ENCODE peak calls at places on chromosomes 13 and 19, in seven cellular contexts. One of them, this sample, is unnamed.

GRCh38 chr19:28531979-28532378 is 681.0 kb downstream of the UQCRFS1 start:
- DNase-seq in adrenal gland: no peak
- DNase-seq in CD4-positive, CD25-positive, alpha-beta regulatory T cell: no peak
- DNase-seq in SJSA1: no peak
- DNase-seq in stomach: no peak
- DNase-seq in OCI-LY7: no peak
- DNase-seq in mucosa of descending colon: no peak
- DNase-seq in this sample: no peak

GRCh38 chr13:27810461-27810860 is 18.2 kb downstream of the GSX1 start:
- DNase-seq in mucosa of descending colon: no peak
- DNase-seq in stomach: no peak
- DNase-seq in CD4-positive, CD25-positive, alpha-beta regulatory T cell: no peak
- DNase-seq in SJSA1: no peak
- DNase-seq in adrenal gland: no peak
- DNase-seq in OCI-LY7: no peak
- DNase-seq in this sample: no peak

GRCh38 chr19:5152013-5152763 is 183.3 kb downstream of the KDM4B start:
- DNase-seq in OCI-LY7: no peak
- DNase-seq in stomach: no peak
- DNase-seq in CD4-positive, CD25-positive, alpha-beta regulatory T cell: no peak
- DNase-seq in SJSA1: no peak
- DNase-seq in mucosa of descending colon: no peak
- DNase-seq in adrenal gland: no peak
- DNase-seq in this sample: no peak

GRCh38 chr13:26646603-26647002 is 89.1 kb downstream of the WASF3 start:
- DNase-seq in OCI-LY7: no peak
- DNase-seq in CD4-positive, CD25-positive, alpha-beta regulatory T cell: no peak
- DNase-seq in mucosa of descending colon: no peak
- DNase-seq in adrenal gland: no peak
- DNase-seq in SJSA1: no peak
- DNase-seq in stomach: no peak
- DNase-seq in this sample: no peak

GRCh38 chr19:7888145-7888825 is at the start of gene LRRC8E:
- DNase-seq in stomach: peak; percentile 79
- DNase-seq in adrenal gland: peak; percentile 67
- DNase-seq in OCI-LY7: no peak
- DNase-seq in CD4-positive, CD25-positive, alpha-beta regulatory T cell: no peak
- DNase-seq in mucosa of descending colon: peak; percentile 70
- DNase-seq in SJSA1: peak; percentile 75
- DNase-seq in this sample: peak; percentile 77

GRCh38 chr19:6219592-6220290 is 60.0 kb downstream of the MLLT1 start:
- DNase-seq in mucosa of descending colon: no peak
- DNase-seq in stomach: no peak
- DNase-seq in adrenal gland: no peak
- DNase-seq in SJSA1: no peak
- DNase-seq in CD4-positive, CD25-positive, alpha-beta regulatory T cell: no peak
- DNase-seq in OCI-LY7: no peak
- DNase-seq in this sample: no peak

GRCh38 chr13:92677571-92677970 is 549.0 kb upstream of the GPC6 start:
- DNase-seq in OCI-LY7: no peak
- DNase-seq in CD4-positive, CD25-positive, alpha-beta regulatory T cell: no peak
- DNase-seq in mucosa of descending colon: no peak
- DNase-seq in adrenal gland: no peak
- DNase-seq in SJSA1: no peak
- DNase-seq in stomach: no peak
- DNase-seq in this sample: no peak

GRCh38 chr19:4199699-4200293 is 17.3 kb downstream of the ANKRD24 start:
- DNase-seq in CD4-positive, CD25-positive, alpha-beta regulatory T cell: no peak
- DNase-seq in SJSA1: no peak
- DNase-seq in mucosa of descending colon: no peak
- DNase-seq in adrenal gland: no peak
- DNase-seq in stomach: no peak
- DNase-seq in OCI-LY7: no peak
- DNase-seq in this sample: no peak

GRCh38 chr19:49581007-49581508 is at the start of gene PRRG2:
- DNase-seq in stomach: peak; percentile 73
- DNase-seq in OCI-LY7: no peak
- DNase-seq in mucosa of descending colon: peak; percentile 76
- DNase-seq in CD4-positive, CD25-positive, alpha-beta regulatory T cell: no peak
- DNase-seq in adrenal gland: no peak
- DNase-seq in SJSA1: no peak
- DNase-seq in this sample: peak; percentile 78

GRCh38 chr19:46451352-46451751 is 20.0 kb downstream of the PNMA8A start:
- DNase-seq in CD4-positive, CD25-positive, alpha-beta regulatory T cell: no peak
- DNase-seq in adrenal gland: no peak
- DNase-seq in SJSA1: no peak
- DNase-seq in mucosa of descending colon: no peak
- DNase-seq in stomach: no peak
- DNase-seq in OCI-LY7: no peak
- DNase-seq in this sample: no peak

GRCh38 chr13:105278797-105279425 is 1256.6 kb downstream of the EFNB2 start:
- DNase-seq in CD4-positive, CD25-positive, alpha-beta regulatory T cell: no peak
- DNase-seq in SJSA1: no peak
- DNase-seq in stomach: no peak
- DNase-seq in OCI-LY7: no peak
- DNase-seq in mucosa of descending colon: no peak
- DNase-seq in adrenal gland: no peak
- DNase-seq in this sample: no peak

GRCh38 chr13:101575591-101575990 is 123.1 kb downstream of the ITGBL1 start:
- DNase-seq in CD4-positive, CD25-positive, alpha-beta regulatory T cell: no peak
- DNase-seq in SJSA1: no peak
- DNase-seq in adrenal gland: no peak
- DNase-seq in OCI-LY7: no peak
- DNase-seq in stomach: no peak
- DNase-seq in mucosa of descending colon: no peak
- DNase-seq in this sample: no peak

GRCh38 chr13:76812971-76813691 is 73.1 kb downstream of the KCTD12 start:
- DNase-seq in CD4-positive, CD25-positive, alpha-beta regulatory T cell: no peak
- DNase-seq in stomach: no peak
- DNase-seq in adrenal gland: peak; percentile 69
- DNase-seq in mucosa of descending colon: no peak
- DNase-seq in SJSA1: no peak
- DNase-seq in OCI-LY7: no peak
- DNase-seq in this sample: no peak

GRCh38 chr13:79796116-79796515 is 315.2 kb downstream of the NDFIP2 start:
- DNase-seq in SJSA1: no peak
- DNase-seq in adrenal gland: no peak
- DNase-seq in CD4-positive, CD25-positive, alpha-beta regulatory T cell: no peak
- DNase-seq in OCI-LY7: no peak
- DNase-seq in stomach: no peak
- DNase-seq in mucosa of descending colon: no peak
- DNase-seq in this sample: no peak

GRCh38 chr13:99191900-99192399 is 8.7 kb upstream of the UBAC2 start:
- DNase-seq in CD4-positive, CD25-positive, alpha-beta regulatory T cell: no peak
- DNase-seq in adrenal gland: no peak
- DNase-seq in OCI-LY7: no peak
- DNase-seq in SJSA1: peak; percentile 76
- DNase-seq in stomach: peak; percentile 43
- DNase-seq in mucosa of descending colon: peak; percentile 76
- DNase-seq in this sample: peak; percentile 78

GRCh38 chr13:47334173-47334572 is 437.3 kb upstream of the HTR2A start:
- DNase-seq in mucosa of descending colon: no peak
- DNase-seq in OCI-LY7: no peak
- DNase-seq in stomach: no peak
- DNase-seq in adrenal gland: no peak
- DNase-seq in CD4-positive, CD25-positive, alpha-beta regulatory T cell: no peak
- DNase-seq in SJSA1: no peak
- DNase-seq in this sample: no peak

GRCh38 chr13:89726690-89727435 is 1620.6 kb upstream of the MIR17HG start:
- DNase-seq in CD4-positive, CD25-positive, alpha-beta regulatory T cell: no peak
- DNase-seq in SJSA1: no peak
- DNase-seq in adrenal gland: no peak
- DNase-seq in OCI-LY7: no peak
- DNase-seq in stomach: no peak
- DNase-seq in mucosa of descending colon: no peak
- DNase-seq in this sample: no peak

GRCh38 chr13:101289764-101290163 is 126.5 kb downstream of the NALCN start:
- DNase-seq in adrenal gland: no peak
- DNase-seq in CD4-positive, CD25-positive, alpha-beta regulatory T cell: no peak
- DNase-seq in SJSA1: peak; percentile 46
- DNase-seq in OCI-LY7: peak; percentile 0
- DNase-seq in mucosa of descending colon: no peak
- DNase-seq in stomach: no peak
- DNase-seq in this sample: no peak

GRCh38 chr19:38538793-38539528 is 78.8 kb downstream of the MAP4K1 start:
- DNase-seq in OCI-LY7: peak; percentile 33
- DNase-seq in CD4-positive, CD25-positive, alpha-beta regulatory T cell: peak; percentile 95
- DNase-seq in stomach: no peak
- DNase-seq in adrenal gland: no peak
- DNase-seq in SJSA1: no peak
- DNase-seq in mucosa of descending colon: no peak
- DNase-seq in this sample: no peak

GRCh38 chr19:11191934-11192333 is 5.4 kb downstream of the KANK2 start:
- DNase-seq in mucosa of descending colon: no peak
- DNase-seq in stomach: no peak
- DNase-seq in adrenal gland: no peak
- DNase-seq in OCI-LY7: peak; percentile 96
- DNase-seq in SJSA1: no peak
- DNase-seq in CD4-positive, CD25-positive, alpha-beta regulatory T cell: no peak
- DNase-seq in this sample: no peak

GRCh38 chr19:11452814-11453335 is 17.4 kb downstream of the PRKCSH start:
- DNase-seq in OCI-LY7: no peak
- DNase-seq in CD4-positive, CD25-positive, alpha-beta regulatory T cell: no peak
- DNase-seq in SJSA1: no peak
- DNase-seq in adrenal gland: no peak
- DNase-seq in mucosa of descending colon: no peak
- DNase-seq in stomach: no peak
- DNase-seq in this sample: no peak

DNA sequence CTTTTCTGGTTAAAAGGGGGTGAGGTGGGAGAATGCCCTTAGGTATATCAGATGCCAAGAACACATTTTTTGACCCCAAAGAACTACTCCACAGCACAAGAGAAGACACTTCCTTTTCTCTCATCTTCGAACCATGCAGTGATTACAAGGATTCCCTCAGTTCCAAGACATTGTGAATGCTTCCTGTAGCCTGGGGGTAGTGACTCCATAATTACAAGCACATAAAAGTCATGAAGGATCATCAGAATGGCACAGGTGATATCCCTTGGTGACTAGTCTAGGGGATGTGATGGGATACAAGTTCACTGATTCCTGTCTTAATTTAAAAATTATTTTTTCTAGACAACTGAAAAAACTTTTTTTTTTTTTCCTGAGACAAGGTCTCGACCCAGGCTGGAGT is 78.0 kb downstream of the ZC3H13 start:
- DNase-seq in SJSA1: no peak
- DNase-seq in mucosa of descending colon: no peak
- DNase-seq in CD4-positive, CD25-positive, alpha-beta regulatory T cell: no peak
- DNase-seq in stomach: no peak
- DNase-seq in adrenal gland: no peak
- DNase-seq in OCI-LY7: no peak
- DNase-seq in this sample: no peak
- H3K36me3 ChIP-seq in SJSA1: peaks cover 36% of the 10 kb centered on the region
- H3K36me3 ChIP-seq in mucosa of descending colon: no peaks in the 10 kb centered on the region
- H3K36me3 ChIP-seq in CD4-positive, CD25-positive, alpha-beta regulatory T cell: peaks cover 77% of the 10 kb centered on the region
- H3K36me3 ChIP-seq in stomach: peaks cover 12% of the 10 kb centered on the region
- H3K36me3 ChIP-seq in adrenal gland: no peaks in the 10 kb centered on the region
- H3K36me3 ChIP-seq in OCI-LY7: peaks cover 83% of the 10 kb centered on the region
- H3K36me3 ChIP-seq in this sample: peaks cover 7% of the 10 kb centered on the region

DNA sequence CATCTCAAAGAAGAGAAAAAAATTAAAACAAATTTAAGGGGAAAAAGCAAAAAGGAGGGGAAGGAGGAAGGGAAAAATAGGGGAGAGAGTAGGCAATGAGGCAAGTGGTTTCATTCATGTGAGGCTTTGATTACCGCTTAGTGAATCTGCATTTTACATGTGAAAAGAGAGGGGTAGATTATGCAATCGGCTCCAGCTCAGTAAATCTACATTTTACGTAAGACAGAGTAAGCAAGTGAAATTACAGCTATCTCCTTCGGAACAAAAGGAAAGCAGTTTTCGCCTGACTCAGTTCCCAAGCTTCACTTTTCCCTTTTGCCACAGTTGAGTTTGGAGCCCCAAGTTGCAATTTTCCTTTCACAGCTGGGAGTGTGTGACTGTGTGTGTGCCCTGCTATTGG is 16.0 kb upstream of the OLFM2 start:
- DNase-seq in adrenal gland: no peak
- DNase-seq in CD4-positive, CD25-positive, alpha-beta regulatory T cell: no peak
- DNase-seq in OCI-LY7: no peak
- DNase-seq in stomach: no peak
- DNase-seq in mucosa of descending colon: no peak
- DNase-seq in SJSA1: no peak
- DNase-seq in this sample: no peak
- H3K4me1 ChIP-seq in adrenal gland: no peaks in the 10 kb centered on the region
- H3K4me1 ChIP-seq in CD4-positive, CD25-positive, alpha-beta regulatory T cell: no peaks in the 10 kb centered on the region
- H3K4me1 ChIP-seq in OCI-LY7: no peaks in the 10 kb centered on the region
- H3K4me1 ChIP-seq in stomach: no peaks in the 10 kb centered on the region
- H3K4me1 ChIP-seq in mucosa of descending colon: no peaks in the 10 kb centered on the region
- H3K4me1 ChIP-seq in SJSA1: no peaks in the 10 kb centered on the region
- H3K4me1 ChIP-seq in this sample: no peaks in the 10 kb centered on the region

GRCh38 chr13:110698689-110699088 is 7.2 kb downstream of the CARS2 start:
- DNase-seq in SJSA1: peak; percentile 55
- DNase-seq in adrenal gland: no peak
- DNase-seq in OCI-LY7: peak; percentile 71
- DNase-seq in mucosa of descending colon: no peak
- DNase-seq in stomach: no peak
- DNase-seq in CD4-positive, CD25-positive, alpha-beta regulatory T cell: no peak
- DNase-seq in this sample: no peak

GRCh38 chr13:110697842-110698241 is 8.1 kb downstream of the CARS2 start:
- DNase-seq in CD4-positive, CD25-positive, alpha-beta regulatory T cell: no peak
- DNase-seq in OCI-LY7: no peak
- DNase-seq in stomach: no peak
- DNase-seq in SJSA1: peak; percentile 56
- DNase-seq in adrenal gland: no peak
- DNase-seq in mucosa of descending colon: no peak
- DNase-seq in this sample: no peak

GRCh38 chr13:110702089-110702488 is 3.8 kb downstream of the CARS2 start:
- DNase-seq in CD4-positive, CD25-positive, alpha-beta regulatory T cell: no peak
- DNase-seq in adrenal gland: no peak
- DNase-seq in SJSA1: no peak
- DNase-seq in stomach: no peak
- DNase-seq in mucosa of descending colon: no peak
- DNase-seq in OCI-LY7: no peak
- DNase-seq in this sample: no peak

GRCh38 chr13:110700186-110700585 is 5.7 kb downstream of the CARS2 start:
- DNase-seq in CD4-positive, CD25-positive, alpha-beta regulatory T cell: no peak
- DNase-seq in SJSA1: peak; percentile 76
- DNase-seq in mucosa of descending colon: no peak
- DNase-seq in OCI-LY7: no peak
- DNase-seq in stomach: no peak
- DNase-seq in adrenal gland: no peak
- DNase-seq in this sample: no peak

GRCh38 chr13:110699148-110700145 is 6.5 kb downstream of the CARS2 start:
- DNase-seq in OCI-LY7: no peak
- DNase-seq in adrenal gland: no peak
- DNase-seq in SJSA1: peak; percentile 69
- DNase-seq in mucosa of descending colon: no peak
- DNase-seq in stomach: no peak
- DNase-seq in CD4-positive, CD25-positive, alpha-beta regulatory T cell: no peak
- DNase-seq in this sample: no peak
- H3K36me3 ChIP-seq in OCI-LY7: peaks cover 75% of the 10 kb centered on the region
- H3K36me3 ChIP-seq in adrenal gland: no peaks in the 10 kb centered on the region
- H3K36me3 ChIP-seq in SJSA1: peaks cover 96% of the 10 kb centered on the region
- H3K36me3 ChIP-seq in mucosa of descending colon: no peaks in the 10 kb centered on the region
- H3K36me3 ChIP-seq in stomach: peaks cover 25% of the 10 kb centered on the region
- H3K36me3 ChIP-seq in CD4-positive, CD25-positive, alpha-beta regulatory T cell: peaks cover 72% of the 10 kb centered on the region
- H3K36me3 ChIP-seq in this sample: no peaks in the 10 kb centered on the region

DNA sequence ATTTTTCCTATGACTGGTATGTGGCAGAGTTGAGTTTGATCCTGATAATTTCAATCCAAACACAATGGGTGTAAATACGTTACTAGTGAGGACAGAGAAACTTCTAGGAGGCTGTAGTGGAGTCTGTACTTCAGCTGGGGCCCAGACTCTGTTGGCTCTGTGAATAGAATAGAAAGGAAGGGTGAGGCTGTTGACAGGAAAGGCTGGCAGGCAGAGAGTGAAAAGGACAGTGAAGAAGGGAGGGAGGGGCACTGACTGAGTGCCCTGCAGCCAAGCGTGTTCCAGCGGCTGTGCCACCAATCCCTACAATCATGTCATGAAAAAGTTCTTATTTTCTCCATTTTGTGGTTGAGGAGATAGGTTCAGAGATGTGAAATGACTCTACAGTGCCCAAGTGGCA is 80.5 kb downstream of the MBNL2 start:
- DNase-seq in mucosa of descending colon: no peak
- DNase-seq in OCI-LY7: no peak
- DNase-seq in CD4-positive, CD25-positive, alpha-beta regulatory T cell: peak; percentile 12
- DNase-seq in SJSA1: no peak
- DNase-seq in adrenal gland: no peak
- DNase-seq in stomach: no peak
- DNase-seq in this sample: no peak
- H3K4me1 ChIP-seq in mucosa of descending colon: peaks cover 6% of the 10 kb centered on the region
- H3K4me1 ChIP-seq in OCI-LY7: no peaks in the 10 kb centered on the region
- H3K4me1 ChIP-seq in CD4-positive, CD25-positive, alpha-beta regulatory T cell: peaks cover 8% of the 10 kb centered on the region
- H3K4me1 ChIP-seq in SJSA1: peaks cover 28% of the 10 kb centered on the region
- H3K4me1 ChIP-seq in adrenal gland: peaks cover 75% of the 10 kb centered on the region
- H3K4me1 ChIP-seq in stomach: peaks cover 7% of the 10 kb centered on the region
- H3K4me1 ChIP-seq in this sample: no peaks in the 10 kb centered on the region

This sample was measured in colonic mucosa.